ENCODE peak calls at places on chromosomes 5 and 9, in five cellular contexts. X is H9, M is trophoblast cell, I is IMR-90, D is H1. P is an unnamed sample.

GRCh38 chr9:69324549-69325401 is at the start of gene ENTREP1:
- DNase-seq in M (peak), X (peak), I (no peak), D (peak), P (peak)

GRCh38 chr9:129362287-129363098 is 184.4 kb upstream of the IER5L start:
- DNase-seq in X (no peak), D (no peak), I (no peak), M (peak), P (no peak)

GRCh38 chr5:89351975-89352374 is 469.0 kb upstream of the MEF2C start:
- DNase-seq in M (no peak), X (no peak), I (peak), D (no peak), P (no peak)

GRCh38 chr5:1514027-1514818 is 9.5 kb downstream of the LPCAT1 start:
- DNase-seq in M (peak), I (no peak), X (peak), D (no peak), P (no peak)

GRCh38 chr5:175731172-175731571 is 73.3 kb downstream of the HRH2 start:
- DNase-seq in D (no peak), I (no peak), M (no peak), X (no peak), P (no peak)

GRCh38 chr9:95157491-95158151 is 159.9 kb downstream of the FANCC start:
- DNase-seq in D (no peak), I (peak), M (no peak), X (no peak), P (no peak)

GRCh38 chr5:90473321-90474234 is 993 bp downstream of the MBLAC2 start:
- DNase-seq in I (peak), D (peak), X (peak), M (peak), P (peak)

GRCh38 chr9:104740596-104740995 is 6.9 kb upstream of the NIPSNAP3A start:
- DNase-seq in M (no peak), X (no peak), I (peak), D (no peak), P (no peak)

GRCh38 chr5:93073547-93073946 is 507.5 kb downstream of the NR2F1-AS1 start:
- DNase-seq in M (no peak), I (no peak), X (no peak), D (no peak), P (peak)

GRCh38 chr5:106522296-106522695 is 1148.4 kb downstream of the EFNA5 start:
- DNase-seq in M (no peak), X (no peak), D (no peak), I (no peak), P (no peak)

DNA sequence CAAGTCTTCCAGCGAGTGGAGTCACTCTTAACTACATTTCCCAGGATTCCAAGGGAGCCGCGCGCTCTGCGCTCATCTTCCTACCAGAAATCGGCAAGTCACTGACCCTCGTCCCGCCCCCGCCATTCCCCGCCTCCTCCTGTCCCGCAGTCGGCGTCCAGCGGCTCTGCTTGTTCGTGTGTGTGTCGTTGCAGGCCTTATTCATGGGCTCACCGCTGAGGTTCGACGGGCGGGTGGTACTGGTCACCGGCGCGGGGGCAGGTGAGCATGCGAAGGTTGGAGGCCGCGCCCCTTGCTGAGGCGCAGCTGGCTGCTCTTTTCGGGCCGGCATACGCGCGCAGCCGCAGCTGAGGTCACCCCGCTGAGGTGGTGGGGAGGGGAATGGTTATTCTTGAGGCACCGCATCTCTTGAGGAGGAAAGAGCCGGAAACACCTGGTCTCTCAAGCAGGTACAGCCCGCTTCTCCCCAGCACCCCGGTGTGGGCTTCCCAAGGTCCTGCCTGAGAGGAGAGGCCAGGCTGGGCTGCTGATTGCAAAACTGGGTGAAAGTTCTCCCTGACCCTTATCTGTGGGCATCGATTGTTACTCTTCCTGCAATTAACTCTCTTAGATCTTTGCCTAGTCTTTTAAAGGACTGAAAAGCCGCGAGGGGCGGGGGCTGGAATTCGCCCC is at the start of gene HSD17B4:
- DNase-seq in D (peak), M (peak), I (peak), X (peak), P (peak)
- H3K23ac ChIP-seq in D (no peak), M (no peak), I (peak), X (no peak), P (peak)

DNA sequence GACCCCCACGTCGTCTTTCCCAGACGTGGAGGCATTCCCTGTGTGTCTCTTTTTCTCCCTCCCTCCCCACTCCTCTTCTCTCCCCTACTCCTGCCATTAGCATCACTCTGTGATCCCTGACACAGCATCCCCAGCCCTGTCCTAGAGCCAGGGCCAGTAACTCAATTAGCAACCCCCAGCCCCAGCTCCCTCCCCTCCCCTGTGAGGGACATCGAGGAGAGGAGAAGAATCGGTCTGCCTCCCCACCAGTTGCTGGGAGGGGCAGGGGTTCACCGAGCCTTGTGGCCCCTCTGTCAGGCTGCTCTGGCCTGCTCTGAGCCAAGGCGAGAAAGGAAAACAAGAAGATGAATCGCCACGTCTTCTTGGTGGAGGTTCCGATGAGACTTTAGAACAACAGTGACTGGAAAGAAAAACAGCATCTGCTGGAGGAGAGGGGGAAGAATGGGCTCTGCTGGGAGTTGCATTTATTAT is 123.1 kb downstream of the PAPPA start:
- DNase-seq in D (peak), I (no peak), M (no peak), X (no peak), P (peak)
- H2BK120ac ChIP-seq in D (no peak), I (no peak), M (peak), X (no peak), P (peak)

DNA sequence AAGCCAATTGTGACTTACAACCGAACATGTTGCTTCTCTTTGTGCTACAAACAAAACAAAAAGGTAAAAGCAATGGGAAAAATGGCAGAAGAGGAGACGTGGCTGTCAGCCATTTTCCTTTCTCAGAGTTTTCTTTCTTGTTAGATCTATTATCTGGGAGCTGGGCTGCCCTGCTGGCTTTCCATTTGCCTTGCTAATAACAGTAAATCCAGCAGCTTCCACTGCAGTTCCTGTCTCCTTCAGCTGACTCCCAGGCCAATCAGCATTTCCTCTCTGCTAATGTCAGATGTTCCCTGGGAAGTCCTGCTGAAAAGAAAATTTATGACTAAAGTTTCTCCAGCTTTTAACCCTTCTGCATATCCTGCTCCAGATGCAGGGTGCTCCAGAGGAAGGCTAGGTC is 182.5 kb downstream of the MAPKAP1 start:
- DNase-seq in D (peak), I (peak), X (peak), M (no peak), P (peak)
- H2AK5ac ChIP-seq in D (no peak), I (peak), X (no peak), M (peak), P (no peak)

DNA sequence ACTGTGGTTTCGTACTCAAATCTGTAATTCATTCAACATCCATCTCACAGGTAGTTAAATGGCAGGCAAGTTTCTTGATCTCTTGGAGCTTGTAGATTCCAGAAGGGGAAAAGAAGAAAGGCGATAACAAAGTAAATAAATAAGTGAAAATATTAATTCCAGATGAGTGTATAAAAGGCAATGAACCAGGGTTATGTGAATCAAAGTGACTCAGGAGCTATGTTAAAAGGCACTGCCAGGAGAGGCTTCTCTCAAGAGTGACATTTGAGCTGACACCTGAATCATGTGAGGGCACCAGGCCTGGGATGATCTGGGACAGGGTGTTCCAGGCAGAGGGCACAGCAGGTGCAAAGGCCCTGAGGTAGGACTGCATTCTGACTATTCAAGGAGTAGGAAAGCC is 45.0 kb downstream of the DOCK2 start:
- DNase-seq in M (no peak), I (no peak), X (no peak), D (no peak), P (no peak)
- H3K23ac ChIP-seq in M (no peak), I (no peak), X (no peak), D (no peak), P (no peak)

GRCh38 chr5:150519978-150520377 is 12.0 kb downstream of the NDST1 start:
- DNase-seq in D (no peak), M (no peak), X (no peak), I (no peak), P (no peak)

GRCh38 chr5:150519560-150519945 is 11.6 kb downstream of the NDST1 start:
- DNase-seq in X (no peak), I (no peak), D (no peak), M (no peak), P (no peak)

GRCh38 chr5:150521522-150521817 is 13.5 kb downstream of the NDST1 start:
- DNase-seq in M (no peak), D (no peak), I (no peak), X (no peak), P (no peak)

GRCh38 chr5:150521939-150522503 is 14.1 kb downstream of the NDST1 start:
- DNase-seq in I (no peak), M (no peak), D (no peak), X (no peak), P (no peak)

GRCh38 chr5:150520747-150521521 is 13.0 kb downstream of the NDST1 start:
- DNase-seq in M (no peak), X (no peak), D (no peak), I (no peak), P (no peak)
- H2BK120ac ChIP-seq in M (no peak), X (no peak), D (no peak), I (no peak), P (no peak)

DNA sequence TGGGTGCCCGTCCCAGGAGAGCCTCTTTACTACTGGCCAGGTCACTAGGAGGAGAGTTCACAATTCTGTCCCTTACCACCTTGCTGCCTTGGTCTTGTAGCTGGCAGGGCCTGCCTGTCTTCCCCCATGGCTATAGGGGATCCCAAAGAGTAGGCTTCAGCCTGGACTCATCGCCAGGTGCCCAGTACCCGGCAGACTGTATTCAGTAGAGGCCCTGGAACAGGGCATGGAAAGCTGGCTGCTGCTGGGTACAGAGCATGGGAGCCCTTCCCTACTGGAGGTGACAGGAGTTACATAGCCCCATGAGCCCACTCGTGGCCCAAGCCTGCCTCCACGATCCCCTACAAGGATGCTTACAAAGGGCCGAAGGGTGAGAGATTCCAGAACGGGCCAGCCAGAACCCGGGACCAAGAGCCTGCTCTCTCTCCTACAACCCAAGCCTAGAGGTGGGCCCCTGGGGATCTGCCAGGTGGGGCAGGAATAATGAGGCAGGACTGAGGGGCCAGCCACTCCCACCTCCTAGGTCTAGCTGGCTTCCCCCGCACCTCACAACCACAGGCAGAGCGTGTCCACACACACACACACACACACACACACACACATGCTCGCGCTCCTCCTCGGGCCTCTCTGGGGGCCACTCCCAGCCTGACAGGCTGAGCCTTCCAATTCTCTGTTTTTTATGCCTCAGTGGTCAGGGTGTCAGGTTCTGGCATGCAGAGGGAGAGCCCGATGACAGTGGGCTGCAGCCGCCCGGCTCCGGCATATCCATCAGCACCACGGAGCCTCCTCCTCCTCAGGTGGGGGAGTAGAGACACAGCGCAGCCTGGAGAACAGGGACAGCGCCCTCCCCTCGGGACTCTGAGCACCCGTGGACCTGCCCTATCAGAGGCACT is 186.0 kb downstream of the PAX5 start:
- DNase-seq in D (no peak), M (no peak), X (no peak), I (no peak), P (no peak)
- H2AK5ac ChIP-seq in D (no peak), M (no peak), X (no peak), I (no peak), P (no peak)

GRCh38 chr5:180623411-180623834 is 26.0 kb downstream of the FLT4 start:
- DNase-seq in X (no peak), D (no peak), I (no peak), M (no peak), P (no peak)
- H3K23ac ChIP-seq in X (no peak), D (no peak), I (no peak), M (no peak), P (no peak)

GRCh38 chr5:76801159-76801802 is 17.5 kb upstream of the F2RL1 start:
- DNase-seq in X (no peak), M (no peak), I (peak), D (no peak), P (no peak)
- H2BK120ac ChIP-seq in X (no peak), M (no peak), I (peak), D (no peak), P (no peak)

P was measured in mesendoderm.